ENCODE peak calls at places on chromosomes 5 and 9, in five cellular contexts. L is astrocyte of the hippocampus, W is HS-27A, Y is bronchial epithelial cell, Z is globus pallidus. K is an unnamed sample.

GRCh38 chr9:123391233-123391632 is 35.2 kb downstream of the CRB2 start:
- DNase-seq in L (no peak), W (no peak), Y (no peak), Z (no peak), K (no peak)

GRCh38 chr9:7089794-7090193 is 332.0 kb downstream of the KDM4C start:
- DNase-seq in L (no peak), W (no peak), Y (no peak), Z (no peak), K (no peak)

GRCh38 chr5:180041501-180042274 is 29.9 kb downstream of the RNF130 start:
- DNase-seq in L (no peak), W (no peak), Y (no peak), Z (no peak), K (no peak)

GRCh38 chr5:122390107-122390506 is 78.1 kb downstream of the SNCAIP start:
- DNase-seq in L (no peak), W (no peak), Y (no peak), Z (no peak), K (no peak)

GRCh38 chr5:31328031-31328430 is 134.5 kb downstream of the CDH6 start:
- DNase-seq in L (peak; percentile 57), W (no peak), Y (no peak), Z (no peak), K (no peak)

GRCh38 chr5:96344678-96345612 is 88.1 kb downstream of the PCSK1 start:
- DNase-seq in L (peak; percentile 82), W (no peak), Y (peak; percentile 78), Z (peak; percentile 55), K (peak; percentile 83)

GRCh38 chr5:179201986-179202385 is 141.8 kb downstream of the ZNF354C start:
- DNase-seq in L (no peak), W (no peak), Y (no peak), Z (no peak), K (no peak)

GRCh38 chr5:143031781-143032724 is 261.9 kb downstream of the ARHGAP26 start:
- DNase-seq in L (no peak), W (no peak), Y (no peak), Z (no peak), K (no peak)

GRCh38 chr9:78982849-78983248 is 588.9 kb upstream of the TLE4 start:
- DNase-seq in L (peak; percentile 57), W (peak; percentile 69), Y (peak; percentile 81), Z (no peak), K (no peak)

GRCh38 chr9:113823421-113823820 is 52.7 kb upstream of the ZNF618 start:
- DNase-seq in L (no peak), W (no peak), Y (no peak), Z (no peak), K (no peak)

GRCh38 chr5:72649449-72649848 is 142.2 kb upstream of the ZNF366 start:
- DNase-seq in L (peak; percentile 60), W (no peak), Y (peak; percentile 17), Z (no peak), K (no peak)

GRCh38 chr9:764105-764524 is 77.4 kb upstream of the DMRT1 start:
- DNase-seq in L (peak; percentile 50), W (no peak), Y (peak; percentile 70), Z (peak; percentile 51), K (peak; percentile 83)

GRCh38 chr5:39520232-39520572 is 95.4 kb upstream of the DAB2 start:
- DNase-seq in L (peak; percentile 53), W (peak; percentile 86), Y (no peak), Z (no peak), K (no peak)

GRCh38 chr9:34606190-34606589 is 5.7 kb downstream of the RPP25L start:
- DNase-seq in L (no peak), W (no peak), Y (no peak), Z (no peak), K (no peak)

GRCh38 chr9:94926457-94926852 is 200.0 kb downstream of the AOPEP start:
- DNase-seq in L (no peak), W (no peak), Y (no peak), Z (no peak), K (no peak)

GRCh38 chr5:131394128-131394527 is 130.3 kb downstream of the CDC42SE2 start:
- DNase-seq in L (peak; percentile 55), W (no peak), Y (peak; percentile 88), Z (no peak), K (no peak)

GRCh38 chr5:79036769-79037168 is 32.7 kb downstream of the DMGDH start:
- DNase-seq in L (no peak), W (no peak), Y (no peak), Z (no peak), K (no peak)

GRCh38 chr9:23537192-23538059 is 288.6 kb downstream of the ELAVL2 start:
- DNase-seq in L (peak; percentile 12), W (no peak), Y (no peak), Z (no peak), K (no peak)

GRCh38 chr5:96433066-96433447 is at the start of gene PCSK1:
- DNase-seq in L (peak; percentile 11), W (no peak), Y (no peak), Z (no peak), K (no peak)

GRCh38 chr5:9347541-9348295 is 198.2 kb downstream of the SEMA5A start:
- DNase-seq in L (no peak), W (no peak), Y (no peak), Z (no peak), K (no peak)

GRCh38 chr5:140223567-140223966 is 48.6 kb downstream of the CYSTM1 start:
- DNase-seq in L (no peak), W (no peak), Y (no peak), Z (no peak), K (no peak)

GRCh38 chr9:1018121-1018520 is 32.0 kb upstream of the DMRT2 start:
- DNase-seq in L (no peak), W (no peak), Y (peak; percentile 48), Z (no peak), K (peak; percentile 2)

GRCh38 chr9:129885018-129885669 is 49.9 kb downstream of the USP20 start:
- DNase-seq in L (no peak), W (no peak), Y (no peak), Z (peak; percentile 37), K (peak; percentile 51)

GRCh38 chr9:19913151-19913550 is 124.3 kb upstream of the SLC24A2 start:
- DNase-seq in L (no peak), W (no peak), Y (peak; percentile 53), Z (no peak), K (no peak)

GRCh38 chr9:27362447-27363210 is 65.7 kb upstream of the EQTN start:
- DNase-seq in L (no peak), W (no peak), Y (peak; percentile 86), Z (no peak), K (no peak)

GRCh38 chr9:123396007-123396511 is 40.1 kb downstream of the CRB2 start:
- DNase-seq in L (no peak), W (no peak), Y (no peak), Z (no peak), K (no peak)

GRCh38 chr5:419970-420369 is 23.0 kb upstream of the EXOC3 start:
- DNase-seq in L (no peak), W (no peak), Y (no peak), Z (no peak), K (no peak)

GRCh38 chr9:125744616-125745387 is 2.4 kb upstream of the PBX3 start:
- DNase-seq in L (peak; percentile 83), W (peak; percentile 64), Y (no peak), Z (no peak), K (no peak)

GRCh38 chr9:91078041-91078441 is 276.4 kb downstream of the SYK start:
- DNase-seq in L (peak; percentile 25), W (no peak), Y (no peak), Z (no peak), K (no peak)

GRCh38 chr9:68546596-68547390 is 6.1 kb upstream of the TMEM252 start:
- DNase-seq in L (no peak), W (no peak), Y (no peak), Z (peak; percentile 55), K (no peak)

GRCh38 chr5:54062958-54063357 is 247.4 kb downstream of the ARL15 start:
- DNase-seq in L (peak; percentile 76), W (peak; percentile 56), Y (peak; percentile 50), Z (no peak), K (no peak)

GRCh38 chr5:168939887-168940534 is 360.8 kb upstream of the PANK3 start:
- DNase-seq in L (no peak), W (no peak), Y (no peak), Z (no peak), K (no peak)

GRCh38 chr9:38087934-38088925 is 19.2 kb upstream of the SHB start:
- DNase-seq in L (peak; percentile 76), W (no peak), Y (peak; percentile 32), Z (peak; percentile 51), K (peak; percentile 39)

GRCh38 chr5:110853267-110853666 is 114.5 kb downstream of the SLC25A46 start:
- DNase-seq in L (peak; percentile 35), W (no peak), Y (peak; percentile 95), Z (no peak), K (no peak)

GRCh38 chr9:127397722-127398647 is 1.0 kb downstream of the SLC2A8 start:
- DNase-seq in L (peak; percentile 82), W (no peak), Y (peak; percentile 13), Z (no peak), K (no peak)

GRCh38 chr5:135446186-135446585 is 962 bp downstream of the DCANP1 start:
- DNase-seq in L (no peak), W (no peak), Y (no peak), Z (no peak), K (no peak)

GRCh38 chr9:126232461-126232860 is 94.2 kb upstream of the MVB12B start:
- DNase-seq in L (no peak), W (no peak), Y (peak; percentile 2), Z (no peak), K (no peak)

GRCh38 chr9:105608685-105609598 is 51.0 kb downstream of the FKTN start:
- DNase-seq in L (peak; percentile 56), W (peak; percentile 4), Y (peak; percentile 54), Z (peak; percentile 45), K (peak; percentile 52)

GRCh38 chr9:109317979-109318671 is 2.7 kb downstream of the EPB41L4B start:
- DNase-seq in L (peak; percentile 26), W (no peak), Y (peak; percentile 95), Z (no peak), K (no peak)

K was measured in NCI-H460.